ENCODE peak calls at places on chromosomes 5 and 9, in seven cellular contexts. K is left ventricle myocardium inferior; I is neuronal stem cell; T is NCI-H1694; R is stimulated activated CD8-positive, alpha-beta memory T cell treated with anti-CD3 and anti-CD28 coated beads, Interleukin-12 subunit alpha, Interleukin-12 subunit beta, amount 100 ng/mL, for 1 hour; G is iPS DF 6.9; Y is AG08396. N is an unnamed sample.

GRCh38 chr5:179828756-179829421 is 8.2 kb downstream of the SQSTM1 start:
- DNase-seq in K (no peak), I (no peak), T (no peak), R (no peak), G (no peak), Y (no peak), N (no peak)

GRCh38 chr9:101738566-101739183 is at the start of gene GRIN3A:
- DNase-seq in K (peak), I (peak), T (peak), R (no peak), G (no peak), Y (no peak), N (no peak)

GRCh38 chr9:6461619-6462018 is 48.6 kb downstream of the UHRF2 start:
- DNase-seq in K (no peak), I (no peak), T (no peak), R (no peak), G (no peak), Y (no peak), N (no peak)

GRCh38 chr5:140101179-140101578 is 12.7 kb upstream of the PURA start:
- DNase-seq in K (no peak), I (no peak), T (no peak), R (no peak), G (no peak), Y (no peak), N (no peak)

GRCh38 chr5:180604271-180604670 is 13.0 kb upstream of the SCGB3A1 start:
- DNase-seq in K (no peak), I (no peak), T (no peak), R (no peak), G (no peak), Y (no peak), N (no peak)

GRCh38 chr5:2038337-2039179 is 155.8 kb upstream of the IRX4 start:
- DNase-seq in K (peak), I (peak), T (no peak), R (peak), G (peak), Y (peak), N (no peak)

GRCh38 chr9:122051401-122052346 is 41.4 kb downstream of the TTLL11 start:
- DNase-seq in K (no peak), I (no peak), T (no peak), R (no peak), G (no peak), Y (peak), N (peak)

GRCh38 chr5:69046375-69046957 is 47.3 kb upstream of the SLC30A5 start:
- DNase-seq in K (no peak), I (no peak), T (no peak), R (no peak), G (no peak), Y (peak), N (no peak)

GRCh38 chr5:112616812-112617547 is 120.7 kb upstream of the APC start:
- DNase-seq in K (no peak), I (no peak), T (peak), R (no peak), G (no peak), Y (no peak), N (no peak)

GRCh38 chr5:100430268-100430900 is 104.8 kb upstream of the FAM174A start:
- DNase-seq in K (peak), I (peak), T (peak), R (no peak), G (peak), Y (peak), N (no peak)

GRCh38 chr5:98906756-98907355 is 22.0 kb downstream of the CHD1 start:
- DNase-seq in K (no peak), I (no peak), T (no peak), R (no peak), G (no peak), Y (no peak), N (no peak)

GRCh38 chr5:1152156-1152555 is 40.3 kb upstream of the SLC12A7 start:
- DNase-seq in K (no peak), I (no peak), T (no peak), R (no peak), G (no peak), Y (no peak), N (no peak)

GRCh38 chr5:133754575-133755169 is 142.3 kb upstream of the FSTL4 start:
- DNase-seq in K (no peak), I (peak), T (no peak), R (no peak), G (peak), Y (peak), N (no peak)

GRCh38 chr9:76379494-76379893 is 14.7 kb downstream of the RFK start:
- DNase-seq in K (no peak), I (no peak), T (no peak), R (no peak), G (no peak), Y (no peak), N (no peak)